ENCODE peak calls at places on chromosomes 1 and 21, in six cellular contexts. B, Q, F, M, X and T are unnamed samples.

GRCh38 chr1:195897072-195897471 is 711.2 kb downstream of the KCNT2 start:
- DNase-seq in Q (no peak), B (no peak), M (no peak), X (no peak), F (no peak), T (no peak)

GRCh38 chr1:29465755-29466154 is 229.4 kb downstream of the PTPRU start:
- DNase-seq in F (no peak), M (no peak), Q (peak), B (no peak), X (peak), T (peak)

GRCh38 chr1:243390315-243390875 is 134.6 kb downstream of the SDCCAG8 start:
- DNase-seq in Q (no peak), F (no peak), B (no peak), M (no peak), X (no peak), T (no peak)

GRCh38 chr1:118898702-118899101 is 89.4 kb downstream of the TBX15 start:
- DNase-seq in M (no peak), X (no peak), B (no peak), F (no peak), Q (no peak), T (peak)

GRCh38 chr1:13483946-13484345 is 29.9 kb downstream of the LRRC38 start:
- DNase-seq in M (no peak), Q (no peak), B (no peak), F (no peak), X (no peak), T (no peak)

GRCh38 chr1:5389101-5389885 is 602.9 kb downstream of the NPHP4 start:
- DNase-seq in M (no peak), X (no peak), F (no peak), Q (no peak), B (no peak), T (no peak)

GRCh38 chr1:76865696-76866291 is 1.5 kb upstream of the ST6GALNAC5 start:
- DNase-seq in B (no peak), Q (no peak), X (no peak), F (no peak), M (no peak), T (no peak)

GRCh38 chr1:95002657-95003432 is 69.9 kb downstream of the ALG14 start:
- DNase-seq in B (no peak), Q (no peak), X (peak), F (no peak), M (no peak), T (no peak)

GRCh38 chr1:89724369-89725015 is 91.6 kb downstream of the LRRC8C start:
- DNase-seq in B (no peak), F (no peak), Q (peak), M (no peak), X (no peak), T (peak)

GRCh38 chr1:9107156-9107555 is 21.7 kb downstream of the GPR157 start:
- DNase-seq in M (no peak), X (no peak), F (no peak), Q (no peak), B (no peak), T (no peak)

GRCh38 chr1:2972879-2973575 is 48.2 kb upstream of the ACTRT2 start:
- DNase-seq in F (no peak), B (no peak), M (no peak), X (no peak), Q (no peak), T (no peak)

GRCh38 chr21:17784604-17785402 is 34.4 kb downstream of the C21orf91 start:
- DNase-seq in X (no peak), F (no peak), B (no peak), M (no peak), Q (no peak), T (no peak)

GRCh38 chr21:41840880-41841279 is 38.3 kb downstream of the PRDM15 start:
- DNase-seq in F (no peak), B (no peak), Q (no peak), M (no peak), X (no peak), T (no peak)

GRCh38 chr1:170126691-170127090 is 19.1 kb upstream of the NTMT2 start:
- DNase-seq in M (no peak), B (no peak), Q (peak), F (no peak), X (peak), T (peak)

GRCh38 chr21:44872568-44873355 is 728 bp downstream of the PTTG1IP start:
- DNase-seq in F (no peak), X (no peak), Q (peak), B (no peak), M (no peak), T (peak)

GRCh38 chr21:32976791-32977190 is 48.9 kb upstream of the OLIG2 start:
- DNase-seq in B (no peak), M (no peak), Q (no peak), X (no peak), F (no peak), T (no peak)

GRCh38 chr1:150579955-150580642 is 689 bp upstream of the MCL1 start:
- DNase-seq in B (no peak), F (no peak), X (no peak), M (no peak), Q (no peak), T (no peak)

GRCh38 chr1:178004926-178005391 is 35.1 kb upstream of the SEC16B start:
- DNase-seq in M (no peak), X (peak), Q (peak), B (no peak), F (no peak), T (peak)

GRCh38 chr1:229271448-229272120 is 673 bp downstream of the RAB4A start:
- DNase-seq in X (peak), Q (peak), B (no peak), M (no peak), F (no peak), T (peak)

GRCh38 chr1:199551967-199552565 is 475.4 kb upstream of the NR5A2 start:
- DNase-seq in F (peak), M (peak), Q (peak), B (peak), X (peak), T (peak)

GRCh38 chr1:66687333-66687732 is 64.9 kb upstream of the DYNLT5 start:
- DNase-seq in M (no peak), B (no peak), F (no peak), Q (no peak), X (no peak), T (no peak)

GRCh38 chr1:24727490-24728214 is 17.6 kb upstream of the CLIC4 start:
- DNase-seq in F (peak), B (no peak), X (peak), Q (peak), M (no peak), T (peak)

GRCh38 chr1:65104854-65105540 is 43.0 kb upstream of the AK4 start:
- DNase-seq in F (no peak), Q (no peak), X (no peak), B (no peak), M (no peak), T (no peak)

GRCh38 chr1:58804853-58805252 is 21.0 kb upstream of the JUN start:
- DNase-seq in Q (no peak), F (no peak), X (no peak), M (no peak), B (no peak), T (no peak)

GRCh38 chr1:226776975-226777374 is 37.9 kb upstream of the ITPKB start:
- DNase-seq in B (no peak), M (no peak), X (no peak), Q (no peak), F (no peak), T (no peak)

GRCh38 chr1:75643460-75643859 is 32.5 kb upstream of the SLC44A5 start:
- DNase-seq in Q (no peak), B (no peak), M (no peak), F (no peak), X (no peak), T (no peak)

GRCh38 chr1:62981434-62981833 is 197.5 kb downstream of the ATG4C start:
- DNase-seq in M (no peak), F (no peak), X (no peak), Q (no peak), B (no peak), T (no peak)

GRCh38 chr1:9753121-9753531 is 70.6 kb downstream of the CLSTN1 start:
- DNase-seq in B (no peak), X (peak), F (peak), M (peak), Q (peak), T (peak)

GRCh38 chr1:232110281-232111090 is 483.9 kb downstream of the DISC1 start:
- DNase-seq in X (peak), M (peak), F (no peak), B (peak), Q (peak), T (no peak)

GRCh38 chr21:33024278-33025103 is 1.2 kb upstream of the OLIG2 start:
- DNase-seq in X (no peak), Q (no peak), M (no peak), F (no peak), B (no peak), T (no peak)